ENCODE peak calls at places on chromosomes 16 and 17, in five cellular contexts. A, W, E, O and U are unnamed samples.

GRCh38 chr17:73179387-73179786 is 13.5 kb upstream of the COG1 start:
- DNase-seq in A (no peak), W (no peak), O (no peak), E (no peak), U (no peak)

GRCh38 chr17:52128721-52129120 is 29.8 kb downstream of the CA10 start:
- DNase-seq in E (no peak), W (no peak), O (no peak), A (no peak), U (no peak)

GRCh38 chr17:8300629-8301242 is 5.5 kb upstream of the SLC25A35 start:
- DNase-seq in A (peak), W (peak), O (peak), E (peak), U (no peak)

GRCh38 chr17:76384222-76384986 is at the start of gene SPHK1:
- DNase-seq in E (peak), W (peak), A (no peak), O (peak), U (no peak)

GRCh38 chr17:67289174-67289876 is 44.3 kb upstream of the HELZ start:
- DNase-seq in O (no peak), A (no peak), E (peak), W (no peak), U (no peak)

GRCh38 chr16:88924834-88925539 is 52.0 kb downstream of the CBFA2T3 start:
- DNase-seq in A (no peak), E (peak), O (peak), W (no peak), U (peak)

GRCh38 chr17:36901506-36901905 is 35.8 kb upstream of the LHX1 start:
- DNase-seq in O (peak), E (peak), A (no peak), W (no peak), U (no peak)

GRCh38 chr16:25037221-25037620 is 22.1 kb upstream of the ARHGAP17 start:
- DNase-seq in E (no peak), W (no peak), O (no peak), A (no peak), U (no peak)

GRCh38 chr17:44304651-44305050 is 3.8 kb upstream of the RUNDC3A start:
- DNase-seq in E (no peak), A (no peak), O (peak), W (no peak), U (no peak)